ENCODE peak calls at places on chromosomes 4 and X, in four cellular contexts. One of them, this sample, is unnamed. For H3K27me3 and H3K4me1, the result is how much of the 10 kb centered on the place peaks cover.

GRCh38 chrX:1102786-1103185 is 109.7 kb downstream of the CRLF2 start:
- DNase-seq in upper lobe of left lung: no peak
- DNase-seq in iPS DF 6.9: no peak
- DNase-seq in neural progenitor cell: no peak
- DNase-seq in this sample: no peak

GRCh38 chrX:70096052-70096451 is 33.8 kb downstream of the OTUD6A start:
- DNase-seq in upper lobe of left lung: no peak
- DNase-seq in iPS DF 6.9: no peak
- DNase-seq in neural progenitor cell: peak
- DNase-seq in this sample: peak

GRCh38 chrX:69093960-69094935 is 71.0 kb downstream of the PJA1 start:
- DNase-seq in upper lobe of left lung: no peak
- DNase-seq in iPS DF 6.9: peak
- DNase-seq in neural progenitor cell: peak
- DNase-seq in this sample: peak

GRCh38 chr4:14841801-14842748 is 160.2 kb upstream of the CPEB2 start:
- DNase-seq in upper lobe of left lung: peak
- DNase-seq in iPS DF 6.9: no peak
- DNase-seq in neural progenitor cell: no peak
- DNase-seq in this sample: no peak

GRCh38 chrX:114221445-114221844 is 362.4 kb upstream of the HTR2C start:
- DNase-seq in upper lobe of left lung: no peak
- DNase-seq in iPS DF 6.9: no peak
- DNase-seq in neural progenitor cell: no peak
- DNase-seq in this sample: no peak

GRCh38 chrX:155094468-155095061 is 23.3 kb downstream of the BRCC3 start:
- DNase-seq in upper lobe of left lung: no peak
- DNase-seq in iPS DF 6.9: no peak
- DNase-seq in neural progenitor cell: peak
- DNase-seq in this sample: no peak

GRCh38 chr4:106366026-106366425 is 2.6 kb downstream of the GIMD1 start:
- DNase-seq in upper lobe of left lung: no peak
- DNase-seq in iPS DF 6.9: no peak
- DNase-seq in neural progenitor cell: no peak
- DNase-seq in this sample: no peak

GRCh38 chrX:95383778-95384177 is 1300.9 kb upstream of the DIAPH2 start:
- DNase-seq in upper lobe of left lung: no peak
- DNase-seq in iPS DF 6.9: no peak
- DNase-seq in neural progenitor cell: no peak
- DNase-seq in this sample: peak

GRCh38 chr4:152935138-152935537 is 985 bp upstream of the FHDC1 start:
- DNase-seq in upper lobe of left lung: peak
- DNase-seq in iPS DF 6.9: no peak
- DNase-seq in neural progenitor cell: peak
- DNase-seq in this sample: peak

GRCh38 chr4:154738426-154738825 is 5.4 kb upstream of the LRAT start:
- DNase-seq in upper lobe of left lung: no peak
- DNase-seq in iPS DF 6.9: no peak
- DNase-seq in neural progenitor cell: peak
- DNase-seq in this sample: peak

GRCh38 chrX:40065291-40066046 is 32.3 kb downstream of the BCOR start:
- DNase-seq in upper lobe of left lung: no peak
- DNase-seq in iPS DF 6.9: no peak
- DNase-seq in neural progenitor cell: no peak
- DNase-seq in this sample: no peak

GRCh38 chr4:185916231-185916630 is 104.2 kb upstream of the SORBS2 start:
- DNase-seq in upper lobe of left lung: no peak
- DNase-seq in iPS DF 6.9: no peak
- DNase-seq in neural progenitor cell: no peak
- DNase-seq in this sample: no peak

GRCh38 chr4:29581469-29581868 is 1138.7 kb upstream of the PCDH7 start:
- DNase-seq in upper lobe of left lung: no peak
- DNase-seq in iPS DF 6.9: no peak
- DNase-seq in neural progenitor cell: no peak
- DNase-seq in this sample: no peak

GRCh38 chr4:142660728-142661127 is 185.4 kb downstream of the INPP4B start:
- DNase-seq in upper lobe of left lung: no peak
- DNase-seq in iPS DF 6.9: no peak
- DNase-seq in neural progenitor cell: no peak
- DNase-seq in this sample: no peak

GRCh38 chrX:69165116-69165651 is at the start of gene PJA1:
- DNase-seq in upper lobe of left lung: peak
- DNase-seq in iPS DF 6.9: no peak
- DNase-seq in neural progenitor cell: peak
- DNase-seq in this sample: peak

GRCh38 chrX:69759921-69760625 is 144.2 kb downstream of the EDA start:
- DNase-seq in upper lobe of left lung: no peak
- DNase-seq in iPS DF 6.9: no peak
- DNase-seq in neural progenitor cell: no peak
- DNase-seq in this sample: no peak

GRCh38 chr4:46979283-46979682 is 14.1 kb downstream of the GABRA4 start:
- DNase-seq in upper lobe of left lung: no peak
- DNase-seq in iPS DF 6.9: no peak
- DNase-seq in neural progenitor cell: no peak
- DNase-seq in this sample: no peak

GRCh38 chr4:153267915-153268694 is 63.9 kb downstream of the TRIM2 start:
- DNase-seq in upper lobe of left lung: no peak
- DNase-seq in iPS DF 6.9: no peak
- DNase-seq in neural progenitor cell: no peak
- DNase-seq in this sample: no peak

GRCh38 chr4:4575284-4576211 is 33.7 kb upstream of the STX18 start:
- DNase-seq in upper lobe of left lung: peak
- DNase-seq in iPS DF 6.9: peak
- DNase-seq in neural progenitor cell: peak
- DNase-seq in this sample: no peak

GRCh38 chr4:147498031-147498700 is 17.3 kb downstream of the EDNRA start:
- DNase-seq in upper lobe of left lung: no peak
- DNase-seq in iPS DF 6.9: no peak
- DNase-seq in neural progenitor cell: no peak
- DNase-seq in this sample: peak

GRCh38 chr4:109131559-109131958 is 170.9 kb downstream of the COL25A1 start:
- DNase-seq in upper lobe of left lung: no peak
- DNase-seq in iPS DF 6.9: no peak
- DNase-seq in neural progenitor cell: no peak
- DNase-seq in this sample: no peak

GRCh38 chr4:154506253-154506652 is 14.7 kb upstream of the DCHS2 start:
- DNase-seq in upper lobe of left lung: no peak
- DNase-seq in iPS DF 6.9: no peak
- DNase-seq in neural progenitor cell: peak
- DNase-seq in this sample: peak

GRCh38 chrX:155086202-155086840 is 15.0 kb downstream of the BRCC3 start:
- DNase-seq in upper lobe of left lung: no peak
- DNase-seq in iPS DF 6.9: peak
- DNase-seq in neural progenitor cell: peak
- DNase-seq in this sample: no peak

GRCh38 chr4:82431026-82431745 is 796 bp downstream of the ENOPH1 start:
- DNase-seq in upper lobe of left lung: peak
- DNase-seq in iPS DF 6.9: no peak
- DNase-seq in neural progenitor cell: no peak
- DNase-seq in this sample: no peak

GRCh38 chr4:47349323-47349722 is 114.2 kb downstream of the COMMD8 start:
- DNase-seq in upper lobe of left lung: no peak
- DNase-seq in iPS DF 6.9: no peak
- DNase-seq in neural progenitor cell: no peak
- DNase-seq in this sample: no peak

GRCh38 chrX:40155617-40156471 is 58.1 kb upstream of the BCOR start:
- DNase-seq in upper lobe of left lung: no peak
- DNase-seq in iPS DF 6.9: no peak
- DNase-seq in neural progenitor cell: peak
- DNase-seq in this sample: no peak

DNA sequence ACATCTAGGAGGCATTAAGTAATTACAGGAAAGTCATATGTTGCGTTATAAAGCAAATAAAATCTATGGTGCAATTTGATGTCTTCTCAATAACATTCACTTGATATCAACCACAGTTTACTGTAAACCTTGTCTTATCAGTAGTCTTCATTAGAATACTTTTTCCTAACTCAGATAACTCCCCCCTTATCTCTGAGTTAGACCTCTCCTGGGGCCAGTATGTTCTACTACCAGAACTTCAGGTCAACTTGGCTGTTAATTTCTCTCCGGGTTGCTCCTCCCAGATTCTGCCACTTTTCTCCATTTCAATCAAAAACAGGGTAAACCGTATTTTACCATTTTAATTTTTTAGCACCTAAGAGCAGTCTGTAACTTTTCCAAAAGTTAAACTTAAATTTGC is 50.0 kb downstream of the KDR start:
- DNase-seq in upper lobe of left lung: no peak
- DNase-seq in iPS DF 6.9: no peak
- DNase-seq in neural progenitor cell: no peak
- DNase-seq in this sample: no peak
- H3K27me3 ChIP-seq in upper lobe of left lung: under half
- H3K27me3 ChIP-seq in iPS DF 6.9: under half
- H3K27me3 ChIP-seq in neural progenitor cell: under half
- H3K27me3 ChIP-seq in this sample: under half

GRCh38 chrX:38212246-38212645 is 8.4 kb downstream of the SRPX start:
- DNase-seq in upper lobe of left lung: no peak
- DNase-seq in iPS DF 6.9: no peak
- DNase-seq in neural progenitor cell: no peak
- DNase-seq in this sample: no peak
- H3K4me1 ChIP-seq in upper lobe of left lung: under half
- H3K4me1 ChIP-seq in iPS DF 6.9: under half
- H3K4me1 ChIP-seq in neural progenitor cell: under half
- H3K4me1 ChIP-seq in this sample: under half

GRCh38 chr4:176321589-176321988 is 1.8 kb downstream of the SPCS3 start:
- DNase-seq in upper lobe of left lung: no peak
- DNase-seq in iPS DF 6.9: no peak
- DNase-seq in neural progenitor cell: no peak
- DNase-seq in this sample: no peak
- H3K27me3 ChIP-seq in upper lobe of left lung: under half
- H3K27me3 ChIP-seq in iPS DF 6.9: under half
- H3K27me3 ChIP-seq in neural progenitor cell: under half
- H3K27me3 ChIP-seq in this sample: under half

GRCh38 chr4:1297023-1297395 is 7.3 kb downstream of the MAEA start:
- DNase-seq in upper lobe of left lung: peak
- DNase-seq in iPS DF 6.9: no peak
- DNase-seq in neural progenitor cell: no peak
- DNase-seq in this sample: no peak
- H3K4me1 ChIP-seq in upper lobe of left lung: under half
- H3K4me1 ChIP-seq in iPS DF 6.9: under half
- H3K4me1 ChIP-seq in neural progenitor cell: under half
- H3K4me1 ChIP-seq in this sample: under half

DNA sequence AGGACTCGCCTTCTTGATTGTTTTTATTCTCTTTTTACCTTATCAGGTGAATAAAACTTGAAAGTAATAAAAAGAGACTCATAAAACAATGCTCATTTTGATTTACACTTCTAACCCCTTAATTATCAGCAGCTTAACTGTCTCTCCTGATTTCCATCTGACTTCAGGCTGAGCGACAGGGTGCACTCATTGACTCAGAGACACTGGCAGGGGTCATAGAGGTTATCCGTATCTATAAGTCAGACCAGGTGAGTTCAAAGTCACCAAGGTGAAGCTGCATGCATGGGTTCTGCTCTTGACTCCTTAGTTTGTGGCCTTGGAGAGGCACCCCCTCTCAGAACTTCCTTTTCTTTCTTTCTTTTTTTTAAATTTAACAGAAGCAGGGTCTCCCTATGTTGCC is 116.4 kb upstream of the SLC34A2 start:
- DNase-seq in upper lobe of left lung: no peak
- DNase-seq in iPS DF 6.9: no peak
- DNase-seq in neural progenitor cell: no peak
- DNase-seq in this sample: no peak
- H3K27me3 ChIP-seq in upper lobe of left lung: under half
- H3K27me3 ChIP-seq in iPS DF 6.9: under half
- H3K27me3 ChIP-seq in neural progenitor cell: under half
- H3K27me3 ChIP-seq in this sample: under half

DNA sequence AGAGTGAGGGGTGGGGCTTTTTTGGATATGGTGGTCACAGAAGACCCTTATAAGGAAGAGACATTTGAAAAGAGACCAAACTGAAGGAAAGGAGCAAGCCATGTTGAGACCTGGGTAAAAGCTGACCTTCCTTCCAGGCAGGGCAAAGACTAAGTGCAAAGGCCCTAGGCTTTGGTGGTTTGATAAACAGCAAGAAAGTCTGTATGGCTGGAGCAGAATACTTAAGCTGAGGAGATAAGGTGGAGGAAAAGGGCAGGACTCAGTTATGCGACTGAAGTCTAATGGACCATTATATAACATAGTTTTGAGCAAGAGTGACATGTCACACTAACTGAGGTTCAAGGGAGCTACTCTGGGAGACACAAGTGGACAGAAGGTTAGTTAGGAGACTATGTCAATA is 20.0 kb downstream of the SH3RF1 start:
- DNase-seq in upper lobe of left lung: no peak
- DNase-seq in iPS DF 6.9: no peak
- DNase-seq in neural progenitor cell: no peak
- DNase-seq in this sample: no peak
- H3K4me1 ChIP-seq in upper lobe of left lung: half or more
- H3K4me1 ChIP-seq in iPS DF 6.9: under half
- H3K4me1 ChIP-seq in neural progenitor cell: under half
- H3K4me1 ChIP-seq in this sample: under half

DNA sequence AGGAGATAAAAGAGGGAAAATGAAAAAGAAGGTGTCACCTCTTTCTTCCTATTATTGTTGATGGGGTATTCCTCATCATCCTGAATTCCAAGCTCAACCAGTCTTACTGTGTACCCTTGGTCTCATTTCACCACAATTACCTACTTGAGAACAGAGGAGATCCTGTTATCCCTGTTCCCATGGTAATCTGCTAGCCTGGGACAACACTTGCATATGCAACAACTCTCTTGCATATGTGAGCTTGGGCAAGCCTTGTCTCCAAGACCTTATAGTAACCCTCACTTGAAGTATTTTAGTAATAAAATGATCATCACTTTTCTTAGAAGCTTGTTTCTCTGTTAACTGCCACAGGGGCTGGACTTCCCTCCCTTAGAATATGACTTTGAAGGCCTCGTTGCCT is 253.7 kb downstream of the NAP1L3 start:
- DNase-seq in upper lobe of left lung: no peak
- DNase-seq in iPS DF 6.9: no peak
- DNase-seq in neural progenitor cell: no peak
- DNase-seq in this sample: no peak
- H3K27me3 ChIP-seq in upper lobe of left lung: under half
- H3K27me3 ChIP-seq in iPS DF 6.9: under half
- H3K27me3 ChIP-seq in neural progenitor cell: under half
- H3K27me3 ChIP-seq in this sample: under half

DNA sequence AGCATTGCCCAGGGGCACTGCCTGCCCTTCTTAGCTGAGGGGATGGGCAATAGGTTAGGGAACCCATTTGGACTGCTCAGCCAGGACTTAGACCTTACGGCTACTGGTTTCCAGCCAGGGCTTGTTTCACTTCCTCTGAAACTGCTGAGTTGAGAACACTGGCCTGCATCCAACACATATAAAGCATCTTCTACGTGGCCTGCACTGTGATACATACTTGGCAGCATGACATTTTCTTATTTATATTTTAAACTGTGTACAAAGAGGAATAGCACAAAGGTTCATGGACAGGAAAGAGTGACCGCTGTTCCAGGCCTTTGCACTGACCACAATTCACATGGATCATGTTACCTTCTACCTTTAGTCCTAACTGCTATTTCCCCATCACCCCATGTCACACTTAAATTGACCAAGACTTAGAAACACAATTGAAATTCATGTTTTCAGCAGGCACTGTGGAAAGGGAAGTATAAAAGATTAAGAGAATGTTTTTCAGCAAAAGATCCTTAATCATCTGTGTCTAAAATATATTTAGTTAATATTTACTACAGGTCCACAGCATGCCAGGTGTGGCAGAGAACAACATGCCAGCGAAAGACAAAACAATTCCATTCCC is 43.7 kb downstream of the NLGN4X start:
- DNase-seq in upper lobe of left lung: no peak
- DNase-seq in iPS DF 6.9: no peak
- DNase-seq in neural progenitor cell: no peak
- DNase-seq in this sample: no peak
- H3K4me1 ChIP-seq in upper lobe of left lung: under half
- H3K4me1 ChIP-seq in iPS DF 6.9: under half
- H3K4me1 ChIP-seq in neural progenitor cell: under half
- H3K4me1 ChIP-seq in this sample: under half

This sample was measured in foreskin keratinocyte.